ENCODE peak calls at places on chromosomes 4 and X, in six cellular contexts. G, W, T, Y, U and L are unnamed samples.

GRCh38 chr4:95087657-95088455 is 330.1 kb downstream of the BMPR1B start:
- DNase-seq in G (no peak), T (no peak), Y (no peak), W (no peak), U (no peak), L (no peak)

GRCh38 chrX:28889691-28890090 is 302.4 kb downstream of the IL1RAPL1 start:
- DNase-seq in Y (no peak), G (no peak), T (no peak), W (no peak), U (no peak), L (no peak)

GRCh38 chrX:20228245-20228644 is 38.5 kb downstream of the RPS6KA3 start:
- DNase-seq in U (no peak), G (no peak), T (no peak), Y (no peak), W (no peak), L (no peak)

GRCh38 chrX:68060506-68061205 is 372.6 kb downstream of the OPHN1 start:
- DNase-seq in G (no peak), T (no peak), Y (no peak), U (no peak), W (no peak), L (no peak)

GRCh38 chr4:114100288-114101031 is 121.0 kb upstream of the ARSJ start:
- DNase-seq in G (no peak), W (no peak), U (no peak), Y (no peak), T (no peak), L (no peak)

GRCh38 chrX:42175843-42176242 is 252.5 kb upstream of the CASK start:
- DNase-seq in G (no peak), U (no peak), T (no peak), W (no peak), Y (no peak), L (no peak)

GRCh38 chr4:4694296-4694772 is 152.5 kb upstream of the STX18 start:
- DNase-seq in W (no peak), G (no peak), T (no peak), Y (no peak), U (no peak), L (no peak)

GRCh38 chr4:15677507-15677988 is 4.1 kb upstream of the FAM200B start:
- DNase-seq in W (no peak), Y (no peak), U (no peak), G (no peak), T (no peak), L (no peak)

GRCh38 chrX:49919617-49920016 is 2.8 kb upstream of the CLCN5 start:
- DNase-seq in W (no peak), G (peak; percentile 4), T (peak; percentile 2), U (peak; percentile 27), Y (peak; percentile 1), L (peak; percentile 18)

GRCh38 chr4:152634110-152634760 is 45.6 kb downstream of the TMEM154 start:
- DNase-seq in G (no peak), W (no peak), T (no peak), U (no peak), Y (no peak), L (peak; percentile 29)

GRCh38 chr4:15010038-15010585 is 7.8 kb downstream of the CPEB2 start:
- DNase-seq in T (no peak), G (no peak), W (no peak), Y (no peak), U (no peak), L (no peak)

GRCh38 chr4:112926826-112927225 is 122.6 kb upstream of the ANK2 start:
- DNase-seq in W (no peak), Y (no peak), G (no peak), T (no peak), U (no peak), L (no peak)

GRCh38 chrX:74535633-74536141 is 78.7 kb downstream of the RLIM start:
- DNase-seq in T (no peak), G (peak; percentile 3), Y (no peak), W (no peak), U (peak; percentile 24), L (peak; percentile 57)

GRCh38 chr4:112266823-112267222 is 18.9 kb downstream of the TIFA start:
- DNase-seq in Y (no peak), G (no peak), U (no peak), T (no peak), W (no peak), L (no peak)

GRCh38 chr4:24382381-24382780 is 202.0 kb downstream of the DHX15 start:
- DNase-seq in U (no peak), W (no peak), Y (no peak), G (no peak), T (no peak), L (no peak)

GRCh38 chrX:133215747-133216146 is 2.4 kb downstream of the TFDP3 start:
- DNase-seq in Y (no peak), W (no peak), T (no peak), U (no peak), G (no peak), L (peak; percentile 39)

GRCh38 chrX:95058815-95059214 is 1384.8 kb downstream of the FAM133A start:
- DNase-seq in Y (no peak), G (no peak), W (no peak), U (no peak), T (no peak), L (no peak)

GRCh38 chr4:65502151-65502691 is 168.1 kb downstream of the EPHA5 start:
- DNase-seq in G (no peak), U (no peak), T (no peak), Y (no peak), W (no peak), L (peak; percentile 67)

GRCh38 chr4:77347341-77347740 is 190.3 kb downstream of the CCNG2 start:
- DNase-seq in G (no peak), Y (no peak), W (no peak), T (no peak), U (no peak), L (no peak)

GRCh38 chr4:126533176-126533575 is 1099.6 kb upstream of the INTU start:
- DNase-seq in U (no peak), G (no peak), W (no peak), T (no peak), Y (no peak), L (no peak)

GRCh38 chr4:17577660-17578481 is 873 bp downstream of the LAP3 start:
- DNase-seq in W (no peak), Y (peak; percentile 43), U (no peak), T (no peak), G (no peak), L (no peak)

GRCh38 chr4:113328514-113328913 is 279.1 kb downstream of the ANK2 start:
- DNase-seq in T (no peak), Y (no peak), U (no peak), G (no peak), W (no peak), L (peak; percentile 13)